ENCODE peak calls at places on chromosomes 5 and 9, in four cellular contexts. U is iPS DF 6.9, I is adrenal gland, E is small intestine. C is an unnamed sample.

GRCh38 chr5:112419596-112420110 is 576 bp upstream of the EPB41L4A start:
- DNase-seq in U (no peak), I (peak; percentile 73), E (peak; percentile 55), C (peak; percentile 74)

GRCh38 chr9:138112090-138112748 is 234.6 kb downstream of the CACNA1B start:
- DNase-seq in U (no peak), I (peak; percentile 3), E (no peak), C (no peak)

GRCh38 chr5:164002653-164003052 is 497.2 kb downstream of the MAT2B start:
- DNase-seq in U (no peak), I (no peak), E (no peak), C (no peak)

GRCh38 chr9:35516481-35516880 is 26.6 kb downstream of the RUSC2 start:
- DNase-seq in U (no peak), I (no peak), E (no peak), C (no peak)

GRCh38 chr5:16457451-16457850 is 8.1 kb downstream of the ZNF622 start:
- DNase-seq in U (no peak), I (no peak), E (no peak), C (no peak)

GRCh38 chr5:154287136-154287535 is 96.6 kb downstream of the GALNT10 start:
- DNase-seq in U (no peak), I (peak; percentile 33), E (peak; percentile 11), C (peak; percentile 23)

GRCh38 chr9:109320338-109320733 is 523 bp downstream of the EPB41L4B start:
- DNase-seq in U (no peak), I (no peak), E (peak; percentile 62), C (no peak)

GRCh38 chr5:157750320-157750719 is 6.8 kb downstream of the LSM11 start:
- DNase-seq in U (no peak), I (peak; percentile 27), E (no peak), C (no peak)

GRCh38 chr9:88590558-88591146 is 55.7 kb downstream of the NXNL2 start:
- DNase-seq in U (peak; percentile 52), I (no peak), E (no peak), C (no peak)

GRCh38 chr9:34381323-34381722 is 4.6 kb upstream of the MYORG start:
- DNase-seq in U (no peak), I (no peak), E (peak; percentile 71), C (peak; percentile 42)

GRCh38 chr9:137256362-137256761 is 1.2 kb downstream of the NELFB start:
- DNase-seq in U (no peak), I (no peak), E (no peak), C (no peak)

GRCh38 chr9:69605406-69605805 is 66.8 kb downstream of the APBA1 start:
- DNase-seq in U (no peak), I (no peak), E (no peak), C (no peak)

GRCh38 chr5:55234171-55234700 is 828 bp upstream of the CCNO start:
- DNase-seq in U (no peak), I (peak; percentile 32), E (peak; percentile 67), C (peak; percentile 8)

GRCh38 chr5:60687927-60688720 is 11.8 kb downstream of the DEPDC1B start:
- DNase-seq in U (no peak), I (peak; percentile 14), E (peak; percentile 61), C (no peak)

GRCh38 chr5:74622944-74623343 is 17.6 kb downstream of the ENC1 start:
- DNase-seq in U (no peak), I (no peak), E (no peak), C (no peak)

GRCh38 chr9:73202992-73203391 is 51.3 kb downstream of the ANXA1 start:
- DNase-seq in U (no peak), I (no peak), E (no peak), C (no peak)

GRCh38 chr9:35110327-35110758 is 5.3 kb downstream of the ATOSB start:
- DNase-seq in U (no peak), I (peak; percentile 80), E (no peak), C (no peak)

GRCh38 chr9:93057703-93058356 is 671 bp upstream of the SUSD3 start:
- DNase-seq in U (no peak), I (no peak), E (no peak), C (no peak)

GRCh38 chr5:27474054-27474323 is 435.6 kb upstream of the CDH9 start:
- DNase-seq in U (no peak), I (no peak), E (no peak), C (no peak)

GRCh38 chr5:9587135-9587534 is 41.3 kb upstream of the SEMA5A start:
- DNase-seq in U (no peak), I (no peak), E (no peak), C (no peak)

GRCh38 chr5:142095651-142096330 is 12.8 kb upstream of the NDFIP1 start:
- DNase-seq in U (no peak), I (peak; percentile 17), E (no peak), C (no peak)

GRCh38 chr9:8329561-8330283 is 530.1 kb upstream of the DMAC1 start:
- DNase-seq in U (no peak), I (no peak), E (no peak), C (no peak)

GRCh38 chr5:115471674-115472073 is 72.9 kb downstream of the FEM1C start:
- DNase-seq in U (no peak), I (no peak), E (no peak), C (peak; percentile 43)

GRCh38 chr5:4511996-4512656 is 628.0 kb upstream of the ADAMTS16 start:
- DNase-seq in U (peak; percentile 25), I (no peak), E (peak; percentile 33), C (peak; percentile 7)

GRCh38 chr5:181100121-181101015 is 30.6 kb downstream of the OR2V1 start:
- DNase-seq in U (no peak), I (no peak), E (no peak), C (no peak)

GRCh38 chr9:125513634-125514413 is 193.2 kb downstream of the MAPKAP1 start:
- DNase-seq in U (no peak), I (peak; percentile 85), E (peak; percentile 91), C (peak; percentile 19)

GRCh38 chr9:114271556-114272510 is 51.1 kb upstream of the ORM1 start:
- DNase-seq in U (no peak), I (peak; percentile 53), E (no peak), C (peak; percentile 55)

GRCh38 chr5:157918811-157919742 is 60.1 kb upstream of the CLINT1 start:
- DNase-seq in U (no peak), I (no peak), E (peak; percentile 92), C (no peak)

GRCh38 chr5:12110629-12111028 is 206.4 kb upstream of the CTNND2 start:
- DNase-seq in U (no peak), I (no peak), E (peak; percentile 12), C (no peak)

GRCh38 chr9:123571240-123571639 is 215.2 kb downstream of the CRB2 start:
- DNase-seq in U (no peak), I (no peak), E (no peak), C (no peak)

GRCh38 chr5:6731465-6732237 is 18.4 kb downstream of the TENT4A start:
- DNase-seq in U (no peak), I (no peak), E (peak; percentile 51), C (no peak)

GRCh38 chr5:33299621-33300208 is 141.1 kb upstream of the TARS1 start:
- DNase-seq in U (no peak), I (no peak), E (peak; percentile 10), C (no peak)

GRCh38 chr5:54090495-54091084 is 219.8 kb downstream of the ARL15 start:
- DNase-seq in U (no peak), I (no peak), E (no peak), C (no peak)

GRCh38 chr5:40585537-40586267 is 94.0 kb upstream of the PTGER4 start:
- DNase-seq in U (no peak), I (no peak), E (no peak), C (no peak)

GRCh38 chr5:115986358-115986757 is 24.1 kb downstream of the LVRN start:
- DNase-seq in U (no peak), I (no peak), E (no peak), C (no peak)

GRCh38 chr5:374631-375335 is 53.3 kb downstream of the AHRR start:
- DNase-seq in U (no peak), I (no peak), E (no peak), C (no peak)

GRCh38 chr5:372556-372910 is 51.0 kb downstream of the AHRR start:
- DNase-seq in U (no peak), I (no peak), E (no peak), C (peak; percentile 1)

GRCh38 chr5:371811-372555 is 50.5 kb downstream of the AHRR start:
- DNase-seq in U (no peak), I (no peak), E (no peak), C (peak; percentile 3)

GRCh38 chr5:373710-374602 is 52.4 kb downstream of the AHRR start:
- DNase-seq in U (no peak), I (no peak), E (no peak), C (peak; percentile 47)

DNA sequence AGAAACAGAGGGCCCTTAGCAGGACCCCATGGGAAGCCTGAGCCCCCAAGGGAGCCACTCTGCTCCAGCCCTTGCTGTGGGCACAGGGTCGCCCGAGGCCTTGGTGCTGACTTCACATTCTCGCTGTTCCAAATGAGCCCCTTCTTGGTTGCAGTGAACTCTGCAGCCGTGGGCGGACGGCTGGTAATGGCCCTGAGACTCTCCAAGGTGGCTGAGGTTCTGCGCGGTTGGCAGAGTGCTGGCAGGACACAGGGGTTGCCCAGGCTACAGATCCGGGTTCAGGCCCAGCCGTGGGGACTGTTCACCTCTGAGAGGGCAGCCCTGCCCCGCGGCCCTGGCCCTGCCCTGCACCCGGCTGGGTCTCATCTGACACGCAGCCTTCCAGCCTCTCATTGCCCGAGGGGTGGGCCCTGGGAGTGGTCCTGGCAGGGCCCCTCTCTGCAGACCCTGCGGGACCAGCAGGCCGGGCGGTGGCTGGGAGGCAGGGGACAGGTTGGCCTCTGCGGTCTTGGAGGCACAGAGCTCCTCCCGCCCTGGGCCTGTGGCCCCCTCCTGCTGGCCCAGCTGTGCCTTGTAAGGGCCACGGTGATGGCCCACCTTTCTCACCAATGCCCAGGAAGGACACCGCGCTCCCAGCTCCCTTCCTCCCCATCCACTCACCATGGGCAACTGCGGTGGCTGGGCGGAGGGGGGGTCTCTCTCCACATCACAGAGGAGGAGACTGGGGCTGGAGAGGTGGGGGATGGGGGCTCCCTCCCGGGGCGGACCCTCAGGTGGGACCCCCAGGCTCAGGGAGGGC is 51.6 kb downstream of the AHRR start:
- DNase-seq in U (no peak), I (no peak), E (no peak), C (no peak)
- H3K27ac ChIP-seq in U (no peak overlapping the region), I (no peak overlapping the region), E (no peak overlapping the region), C (no peak overlapping the region)

DNA sequence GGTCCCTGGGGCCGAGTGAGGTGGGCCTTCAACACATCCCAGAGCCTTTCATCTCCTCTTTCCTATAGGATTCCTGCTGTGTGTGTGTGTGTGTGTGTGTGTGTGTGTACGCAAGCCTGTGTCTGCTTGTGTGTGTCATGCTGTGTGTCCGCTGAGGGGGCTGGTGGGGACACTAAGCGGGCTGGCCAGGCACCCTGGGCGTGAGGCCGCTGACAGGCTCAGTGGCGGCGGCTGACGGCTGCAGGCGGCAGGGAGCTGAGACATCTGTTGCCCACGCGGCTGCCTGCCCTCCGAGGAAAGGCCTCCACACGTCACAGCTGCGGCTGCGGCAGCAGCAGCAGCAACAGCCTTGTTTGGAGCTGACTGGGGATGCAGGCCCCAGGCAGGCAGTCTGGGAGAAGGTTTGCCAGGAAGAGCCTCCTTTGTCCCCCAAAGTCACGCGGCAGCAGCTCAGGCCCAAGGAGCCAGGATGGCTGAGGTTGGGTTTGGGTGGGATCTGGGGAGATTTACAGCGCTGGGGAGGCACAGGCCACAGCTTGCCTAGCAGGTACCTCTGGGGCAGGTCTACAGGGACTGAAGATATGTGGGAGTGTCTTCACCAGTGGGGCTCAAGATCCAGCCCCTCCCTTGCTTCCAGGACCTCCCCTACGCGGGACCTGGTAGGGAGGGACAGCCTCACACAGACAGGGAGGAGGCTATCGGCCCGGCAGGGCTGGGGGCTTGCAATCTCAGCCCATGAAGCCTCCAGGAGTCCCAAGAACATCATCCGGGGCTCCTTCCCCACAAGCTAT is 1.8 kb downstream of the PDLIM4 start:
- DNase-seq in U (no peak), I (peak; percentile 16), E (no peak), C (peak; percentile 39)
- H3K4me1 ChIP-seq in U (peaks cover 3% of the 10 kb centered on the region), I (peaks cover 7% of the 10 kb centered on the region), E (peaks cover 3% of the 10 kb centered on the region), C (peaks cover 59% of the 10 kb centered on the region)

GRCh38 chr5:127671218-127671617 is 22.3 kb downstream of the CTXN3 start:
- DNase-seq in U (no peak), I (no peak), E (no peak), C (no peak)
- H3K27ac ChIP-seq in U (no peak overlapping the region), I (no peak overlapping the region), E (no peak overlapping the region), C (no peak overlapping the region)

GRCh38 chr9:14272924-14273528 is 40.9 kb downstream of the NFIB start:
- DNase-seq in U (no peak), I (no peak), E (no peak), C (no peak)
- H3K4me1 ChIP-seq in U (peaks cover 4% of the 10 kb centered on the region), I (peaks cover 25% of the 10 kb centered on the region), E (no peaks in the 10 kb centered on the region), C (peaks cover 96% of the 10 kb centered on the region)